ENCODE peak calls at places on chromosomes 7 and 10, in five cellular contexts. Z is kidney epithelial cell, T is breast epithelium, P is omental fat pad, K is neural crest cell. X is an unnamed sample.
A peak's percentile ranks its signal among the peaks of the same experiment; 100 is the strongest.

GRCh38 chr7:36313607-36314006 is 76.1 kb upstream of the ANLN start:
- DNase-seq in Z (no peak), T (no peak), K (no peak), P (no peak), X (no peak)

GRCh38 chr7:135710417-135711138 is 17.4 kb downstream of the SLC13A4 start:
- DNase-seq in T (no peak), K (peak; percentile 6), P (no peak), Z (no peak), X (no peak)

GRCh38 chr7:135620980-135621850 is 41.1 kb upstream of the STMP1 start:
- DNase-seq in T (no peak), Z (peak; percentile 69), K (peak; percentile 16), P (no peak), X (no peak)

GRCh38 chr7:121519548-121520521 is 123.7 kb upstream of the FAM3C start:
- DNase-seq in K (no peak), P (no peak), T (no peak), Z (no peak), X (no peak)

GRCh38 chr7:32266932-32267475 is 196.8 kb upstream of the PDE1C start:
- DNase-seq in P (no peak), K (no peak), T (no peak), Z (no peak), X (no peak)

GRCh38 chr7:524800-525199 is 5.2 kb upstream of the PDGFA start:
- DNase-seq in Z (no peak), T (no peak), P (no peak), K (no peak), X (no peak)

GRCh38 chr7:150357277-150357676 is 11.3 kb upstream of the REPIN1 start:
- DNase-seq in T (no peak), K (no peak), Z (no peak), P (no peak), X (no peak)

GRCh38 chr10:89078729-89079672 is 88.4 kb downstream of the FAS start:
- DNase-seq in P (no peak), K (no peak), T (no peak), Z (no peak), X (no peak)

GRCh38 chr7:18400726-18401125 is 94.8 kb upstream of the HDAC9 start:
- DNase-seq in P (no peak), Z (no peak), K (no peak), T (no peak), X (no peak)

GRCh38 chr10:122162566-122163181 is 108.4 kb upstream of the BTBD16 start:
- DNase-seq in Z (no peak), K (peak; percentile 24), T (no peak), P (no peak), X (no peak)

GRCh38 chr7:22142593-22142992 is 196.9 kb upstream of the CDCA7L start:
- DNase-seq in K (no peak), Z (no peak), P (no peak), T (no peak), X (no peak)

GRCh38 chr7:155351120-155351870 is 53.6 kb downstream of the INSIG1 start:
- DNase-seq in Z (no peak), K (no peak), T (peak; percentile 19), P (peak; percentile 10), X (no peak)

GRCh38 chr7:151590801-151591771 is 71.4 kb upstream of the RHEB start:
- DNase-seq in Z (peak; percentile 56), P (no peak), K (no peak), T (no peak), X (peak; percentile 80)

GRCh38 chr10:27529010-27529783 is 25.1 kb downstream of the RAB18 start:
- DNase-seq in P (no peak), K (no peak), Z (no peak), T (no peak), X (no peak)

GRCh38 chr7:68440870-68441269 is 1157.4 kb upstream of the AUTS2 start:
- DNase-seq in T (no peak), P (no peak), Z (no peak), K (no peak), X (no peak)

GRCh38 chr10:91487914-91488577 is 77.9 kb downstream of the HECTD2 start:
- DNase-seq in K (no peak), T (no peak), P (no peak), Z (no peak), X (no peak)

GRCh38 chr10:91495402-91495801 is 85.3 kb downstream of the HECTD2 start:
- DNase-seq in P (no peak), Z (no peak), K (no peak), T (no peak), X (no peak)

GRCh38 chr10:91493313-91493712 is 83.2 kb downstream of the HECTD2 start:
- DNase-seq in T (no peak), K (no peak), Z (no peak), P (no peak), X (no peak)
- TF ChIP-seq CTCF in T (peak; percentile 64), K (peak; percentile 69), Z (peak; percentile 14), P (peak; percentile 11), X (no peak)

GRCh38 chr10:8017276-8017675 is 37.2 kb upstream of the GATA3 start:
- DNase-seq in T (no peak), P (no peak), K (no peak), Z (no peak), X (no peak)
- TF ChIP-seq CTCF in T (no peak), P (no peak), K (no peak), Z (no peak), X (no peak)

GRCh38 chr10:71644307-71645180 is 75.0 kb downstream of the C10orf105 start:
- DNase-seq in Z (no peak), T (no peak), K (no peak), P (no peak), X (no peak)

GRCh38 chr10:71641986-71642385 is 77.6 kb downstream of the C10orf105 start:
- DNase-seq in T (no peak), P (no peak), K (no peak), Z (no peak), X (no peak)

GRCh38 chr10:71641449-71641848 is 78.1 kb downstream of the C10orf105 start:
- DNase-seq in P (no peak), K (no peak), Z (no peak), T (no peak), X (no peak)

GRCh38 chr10:71646051-71646450 is 73.5 kb downstream of the C10orf105 start:
- DNase-seq in T (no peak), Z (no peak), P (no peak), K (no peak), X (no peak)

DNA sequence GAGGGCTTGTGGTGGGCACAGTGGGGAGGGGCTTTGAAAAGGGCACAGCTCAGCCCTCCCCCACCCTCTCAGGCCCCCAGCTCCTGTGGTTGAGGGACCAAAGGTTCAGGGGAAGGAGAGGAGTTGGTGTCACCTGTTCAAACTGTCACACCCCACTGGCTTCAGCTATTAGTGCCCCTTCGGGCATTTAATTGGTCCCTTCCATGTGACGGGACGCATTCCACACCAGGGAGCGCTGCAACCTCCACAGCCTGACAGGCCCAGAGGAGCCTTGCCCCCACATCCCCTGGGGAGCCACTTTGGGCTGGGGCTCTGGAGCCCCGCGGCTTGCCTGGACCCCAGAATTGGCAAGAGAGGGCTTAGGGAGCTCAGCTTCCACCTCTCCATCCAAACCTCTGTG is 75.7 kb downstream of the C10orf105 start:
- DNase-seq in K (no peak), Z (no peak), T (no peak), P (no peak), X (no peak)
- TF ChIP-seq CTCF in K (no peak), Z (peak; percentile 10), T (no peak), P (no peak), X (no peak)

GRCh38 chr7:49850921-49851613 is 77.6 kb downstream of the VWC2 start:
- DNase-seq in P (no peak), T (no peak), K (no peak), Z (no peak), X (no peak)
- TF ChIP-seq CTCF in P (no peak), T (no peak), K (no peak), Z (peak; percentile 16), X (no peak)

DNA sequence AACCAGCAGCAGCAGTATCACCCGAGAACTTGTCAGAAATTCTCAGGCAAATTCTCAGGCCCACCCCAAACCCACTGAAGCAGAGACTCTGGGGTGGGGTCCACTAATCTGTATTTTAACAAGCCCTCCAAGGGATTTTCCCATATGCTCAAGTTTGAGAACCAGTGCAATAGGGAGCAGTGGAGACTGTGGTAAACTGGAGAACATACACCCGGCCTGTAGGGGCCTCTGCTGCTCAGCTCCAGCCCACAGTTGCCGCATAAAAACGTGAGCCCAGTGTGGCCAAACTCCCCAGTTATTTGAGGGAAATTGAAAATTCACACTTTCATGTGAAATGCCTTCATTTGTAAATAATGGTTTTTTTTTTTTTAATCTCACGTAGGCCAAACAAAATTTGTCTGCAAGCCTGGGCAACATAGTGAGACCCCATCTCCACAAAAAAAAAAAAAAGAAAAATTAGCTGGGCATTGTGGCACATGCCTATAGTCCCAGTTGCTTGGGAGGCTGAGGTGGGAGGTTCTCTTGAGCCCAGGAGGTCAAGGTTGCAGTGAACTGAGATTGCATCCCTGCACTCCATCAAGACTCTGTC is 97.6 kb upstream of the ZMIZ1 start:
- DNase-seq in P (no peak), T (no peak), K (no peak), Z (no peak), X (no peak)
- TF ChIP-seq CTCF in P (no peak), T (no peak), K (peak; percentile 16), Z (no peak), X (no peak)